ENCODE peak calls at places on chromosomes 3 and 15, in four cellular contexts. One of them, this sample, is unnamed.

GRCh38 chr3:141401584-141402475 is 33.5 kb downstream of the ZBTB38 start:
- DNase-seq in AG08396: peak; percentile 71
- DNase-seq in pancreas: peak; percentile 52
- DNase-seq in EL: peak; percentile 47
- DNase-seq in this sample: peak; percentile 55

GRCh38 chr15:83062768-83063180 is 4.3 kb downstream of the BTBD1 start:
- DNase-seq in AG08396: no peak
- DNase-seq in pancreas: no peak
- DNase-seq in EL: no peak
- DNase-seq in this sample: no peak

GRCh38 chr15:96340611-96341464 is 10.3 kb downstream of the NR2F2 start:
- DNase-seq in AG08396: no peak
- DNase-seq in pancreas: peak; percentile 57
- DNase-seq in EL: peak; percentile 53
- DNase-seq in this sample: peak; percentile 52

GRCh38 chr3:141402476-141403171 is 34.3 kb downstream of the ZBTB38 start:
- DNase-seq in AG08396: peak; percentile 69
- DNase-seq in pancreas: peak; percentile 69
- DNase-seq in EL: peak; percentile 83
- DNase-seq in this sample: peak; percentile 72

GRCh38 chr3:117979466-117979865 is 1055.2 kb downstream of the IGSF11 start:
- DNase-seq in AG08396: no peak
- DNase-seq in pancreas: no peak
- DNase-seq in EL: no peak
- DNase-seq in this sample: no peak

GRCh38 chr3:57131210-57131588 is 34.0 kb downstream of the IL17RD start:
- DNase-seq in AG08396: no peak
- DNase-seq in pancreas: no peak
- DNase-seq in EL: no peak
- DNase-seq in this sample: no peak

GRCh38 chr15:73270366-73271097 is 98.2 kb downstream of the HCN4 start:
- DNase-seq in AG08396: no peak
- DNase-seq in pancreas: no peak
- DNase-seq in EL: no peak
- DNase-seq in this sample: no peak

GRCh38 chr3:149198611-149199010 is 23.0 kb downstream of the CP start:
- DNase-seq in AG08396: no peak
- DNase-seq in pancreas: no peak
- DNase-seq in EL: peak; percentile 66
- DNase-seq in this sample: no peak

GRCh38 chr15:93331545-93332117 is 242.6 kb upstream of the RGMA start:
- DNase-seq in AG08396: no peak
- DNase-seq in pancreas: peak; percentile 41
- DNase-seq in EL: no peak
- DNase-seq in this sample: no peak

GRCh38 chr3:52892625-52893311 is 4.6 kb downstream of the STIMATE start:
- DNase-seq in AG08396: no peak
- DNase-seq in pancreas: no peak
- DNase-seq in EL: peak; percentile 11
- DNase-seq in this sample: no peak

GRCh38 chr15:31352283-31352880 is 25.7 kb downstream of the KLF13 start:
- DNase-seq in AG08396: no peak
- DNase-seq in pancreas: peak; percentile 88
- DNase-seq in EL: no peak
- DNase-seq in this sample: no peak

GRCh38 chr15:91891788-91892187 is 38.3 kb downstream of the SLCO3A1 start:
- DNase-seq in AG08396: no peak
- DNase-seq in pancreas: no peak
- DNase-seq in EL: no peak
- DNase-seq in this sample: no peak

GRCh38 chr3:193190387-193190786 is 50.6 kb upstream of the PLAAT1 start:
- DNase-seq in AG08396: no peak
- DNase-seq in pancreas: peak; percentile 17
- DNase-seq in EL: no peak
- DNase-seq in this sample: no peak

GRCh38 chr3:195866686-195867511 is 41.5 kb downstream of the TNK2 start:
- DNase-seq in AG08396: no peak
- DNase-seq in pancreas: no peak
- DNase-seq in EL: no peak
- DNase-seq in this sample: no peak

GRCh38 chr3:189947948-189948723 is 172.6 kb downstream of the P3H2 start:
- DNase-seq in AG08396: peak; percentile 13
- DNase-seq in pancreas: no peak
- DNase-seq in EL: peak; percentile 49
- DNase-seq in this sample: no peak

GRCh38 chr15:41659190-41659589 is 1.0 kb upstream of the MGA start:
- DNase-seq in AG08396: no peak
- DNase-seq in pancreas: no peak
- DNase-seq in EL: no peak
- DNase-seq in this sample: no peak

GRCh38 chr15:27238209-27238608 is 267.2 kb downstream of the GABRG3 start:
- DNase-seq in AG08396: no peak
- DNase-seq in pancreas: no peak
- DNase-seq in EL: no peak
- DNase-seq in this sample: no peak

GRCh38 chr3:5846271-5846670 is 658.8 kb downstream of the EDEM1 start:
- DNase-seq in AG08396: no peak
- DNase-seq in pancreas: no peak
- DNase-seq in EL: no peak
- DNase-seq in this sample: no peak

GRCh38 chr15:57866149-57866736 is 159.7 kb downstream of the POLR2M start:
- DNase-seq in AG08396: peak; percentile 27
- DNase-seq in pancreas: peak; percentile 72
- DNase-seq in EL: peak; percentile 66
- DNase-seq in this sample: no peak

GRCh38 chr15:91257755-91258435 is 157.8 kb downstream of the SV2B start:
- DNase-seq in AG08396: no peak
- DNase-seq in pancreas: no peak
- DNase-seq in EL: no peak
- DNase-seq in this sample: no peak

GRCh38 chr3:59318881-59319280 is 269.1 kb upstream of the CFAP20DC start:
- DNase-seq in AG08396: no peak
- DNase-seq in pancreas: no peak
- DNase-seq in EL: no peak
- DNase-seq in this sample: no peak

GRCh38 chr3:30518201-30518864 is 88.1 kb upstream of the TGFBR2 start:
- DNase-seq in AG08396: no peak
- DNase-seq in pancreas: peak; percentile 70
- DNase-seq in EL: no peak
- DNase-seq in this sample: peak; percentile 61

GRCh38 chr3:127531821-127532220 is 58.7 kb downstream of the TPRA1 start:
- DNase-seq in AG08396: no peak
- DNase-seq in pancreas: no peak
- DNase-seq in EL: no peak
- DNase-seq in this sample: peak; percentile 18

GRCh38 chr3:12121466-12121865 is 37.2 kb downstream of the TIMP4 start:
- DNase-seq in AG08396: no peak
- DNase-seq in pancreas: no peak
- DNase-seq in EL: no peak
- DNase-seq in this sample: no peak

GRCh38 chr3:185365281-185366211 is 2.6 kb downstream of the MAP3K13 start:
- DNase-seq in AG08396: no peak
- DNase-seq in pancreas: peak; percentile 52
- DNase-seq in EL: no peak
- DNase-seq in this sample: peak; percentile 56

GRCh38 chr3:72177075-72178050 is 392.4 kb upstream of the PROK2 start:
- DNase-seq in AG08396: peak; percentile 44
- DNase-seq in pancreas: no peak
- DNase-seq in EL: peak; percentile 53
- DNase-seq in this sample: peak; percentile 80

GRCh38 chr3:12734960-12735359 is 24.1 kb downstream of the TMEM40 start:
- DNase-seq in AG08396: no peak
- DNase-seq in pancreas: no peak
- DNase-seq in EL: no peak
- DNase-seq in this sample: no peak

GRCh38 chr3:107271787-107272387 is 105.4 kb upstream of the CCDC54 start:
- DNase-seq in AG08396: peak; percentile 21
- DNase-seq in pancreas: no peak
- DNase-seq in EL: peak; percentile 49
- DNase-seq in this sample: no peak